ENCODE peak calls at places on chromosome 15, in four cellular contexts. X is psoas muscle, R is fibroblast of lung, M is coronary artery. P is an unnamed sample.
A peak's percentile ranks its signal among the peaks of the same experiment; 100 is the strongest.

GRCh38 chr15:101048191-101049011 is 129.2 kb downstream of the LRRK1 start:
- DNase-seq in R (no peak), X (peak; percentile 38), M (peak; percentile 66), P (no peak)

GRCh38 chr15:77748078-77749064 is 115.7 kb upstream of the LINGO1 start:
- DNase-seq in X (no peak), M (no peak), R (no peak), P (no peak)

GRCh38 chr15:82624438-82624837 is 22.7 kb downstream of the CPEB1 start:
- DNase-seq in M (no peak), R (no peak), X (no peak), P (no peak)

GRCh38 chr15:66714543-66714981 is 12.5 kb downstream of the SMAD6 start:
- DNase-seq in R (peak; percentile 60), M (peak; percentile 69), X (no peak), P (no peak)

GRCh38 chr15:57149196-57149595 is 227.1 kb upstream of the CGNL1 start:
- DNase-seq in M (no peak), R (peak; percentile 68), X (no peak), P (no peak)

GRCh38 chr15:56964182-56964581 is 45.7 kb downstream of the TCF12 start:
- DNase-seq in M (no peak), X (no peak), R (peak; percentile 33), P (no peak)

GRCh38 chr15:22786868-22787698 is 639 bp downstream of the NIPA1 start:
- DNase-seq in R (peak; percentile 15), X (no peak), M (no peak), P (peak; percentile 42)

GRCh38 chr15:41921167-41921566 is 27.3 kb upstream of the SPTBN5 start:
- DNase-seq in R (peak; percentile 29), M (no peak), X (no peak), P (no peak)

GRCh38 chr15:52680041-52680391 is 828 bp upstream of the ATOSA start:
- DNase-seq in R (peak; percentile 22), X (no peak), M (no peak), P (no peak)

GRCh38 chr15:60062826-60063225 is 58.7 kb downstream of the FOXB1 start:
- DNase-seq in X (no peak), R (peak; percentile 79), M (no peak), P (no peak)